ENCODE peak calls at places on chromosome 12, in four cellular contexts. F, G, Z and N are unnamed samples.

GRCh38 chr12:120989687-120990086 is 11.3 kb downstream of the HNF1A start:
- DNase-seq in G (no peak), F (no peak), Z (no peak), N (no peak)

GRCh38 chr12:96233941-96234461 is 39.8 kb downstream of the ELK3 start:
- DNase-seq in Z (peak; percentile 99), G (peak; percentile 96), F (peak; percentile 75), N (no peak)

GRCh38 chr12:93469386-93469785 is 2.1 kb downstream of the MRPL42 start:
- DNase-seq in F (no peak), Z (no peak), G (no peak), N (no peak)

GRCh38 chr12:93785262-93786010 is 108.3 kb downstream of the CRADD start:
- DNase-seq in G (peak; percentile 50), F (no peak), Z (peak; percentile 38), N (no peak)

GRCh38 chr12:46265102-46265501 is 3.7 kb downstream of the SLC38A1 start:
- DNase-seq in G (no peak), F (no peak), Z (no peak), N (no peak)

GRCh38 chr12:64700532-64700931 is 58.7 kb downstream of the GNS start:
- DNase-seq in G (no peak), F (no peak), Z (no peak), N (no peak)

GRCh38 chr12:55699471-55700055 is 8.1 kb downstream of the ITGA7 start:
- DNase-seq in Z (no peak), G (no peak), F (peak; percentile 55), N (no peak)

GRCh38 chr12:56151672-56152131 is 685 bp upstream of the MYL6B start:
- DNase-seq in G (no peak), Z (no peak), F (peak; percentile 88), N (no peak)

GRCh38 chr12:16691624-16692023 is 85.7 kb upstream of the LMO3 start:
- DNase-seq in F (no peak), G (no peak), Z (no peak), N (no peak)

GRCh38 chr12:122086088-122086487 is 7.5 kb downstream of the MLXIP start:
- DNase-seq in Z (no peak), G (no peak), F (no peak), N (no peak)

GRCh38 chr12:1279050-1279449 is 288.0 kb downstream of the ERC1 start:
- DNase-seq in G (no peak), F (no peak), Z (no peak), N (no peak)

GRCh38 chr12:108611884-108612415 is 14.1 kb upstream of the TMEM119 start:
- DNase-seq in G (no peak), F (no peak), Z (no peak), N (no peak)

GRCh38 chr12:77724367-77724957 is 106.2 kb upstream of the NAV3 start:
- DNase-seq in Z (no peak), F (no peak), G (no peak), N (no peak)

DNA sequence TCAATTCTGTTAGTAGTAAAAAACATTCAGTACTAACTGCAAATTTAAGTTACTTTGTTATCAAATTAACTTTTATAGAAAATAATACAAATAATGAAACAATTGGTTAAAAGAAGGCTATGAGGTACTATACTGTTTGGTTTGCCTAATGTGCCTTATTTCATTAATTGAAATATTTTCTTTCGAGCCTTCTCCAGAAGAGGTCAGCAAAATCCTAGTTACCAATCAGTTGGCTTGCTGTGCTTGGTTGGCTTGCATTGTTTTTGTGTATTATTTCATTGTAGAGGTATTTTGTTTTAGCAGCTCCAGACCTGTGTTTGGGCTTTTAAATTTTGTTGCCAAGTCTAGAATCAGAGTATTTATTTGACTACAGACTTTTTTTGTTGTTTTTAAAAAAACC is 68.5 kb downstream of the AEBP2 start:
- DNase-seq in F (no peak), Z (no peak), G (no peak), N (no peak)
- TF ChIP-seq CTCF in F (no peak), Z (peak; percentile 52), G (no peak), N (no peak)

DNA sequence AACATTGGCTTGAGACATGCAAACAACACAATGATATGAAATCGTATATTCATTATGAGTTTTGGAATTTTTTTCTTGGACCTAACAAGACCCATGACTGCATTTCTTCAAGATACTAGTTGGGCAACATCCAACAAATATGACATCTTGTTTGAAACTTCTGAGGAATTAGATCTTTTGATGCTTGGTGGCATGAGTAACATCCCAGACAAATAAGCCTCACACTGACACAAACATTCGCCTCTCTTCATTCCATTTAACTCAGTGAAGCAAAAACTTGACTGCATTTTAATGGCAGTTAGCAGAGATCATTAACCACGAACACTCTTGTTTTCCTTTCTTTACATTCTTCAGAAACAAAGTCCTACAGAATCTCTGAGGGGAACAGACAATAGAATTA is 758.3 kb downstream of the C12orf50 start:
- DNase-seq in G (no peak), Z (no peak), F (no peak), N (no peak)
- H3K27ac ChIP-seq in G (no peak overlapping the region), Z (no peak overlapping the region), F (no peak overlapping the region), N (no peak overlapping the region)

GRCh38 chr12:34289431-34290190 is 267.3 kb downstream of the ALG10 start:
- DNase-seq in F (peak; percentile 58), G (no peak), Z (peak; percentile 5), N (no peak)
- H3K9me3 ChIP-seq in F (peaks cover 58% of the 10 kb centered on the region), G (peaks cover 100% of the 10 kb centered on the region), Z (no peaks in the 10 kb centered on the region), N (peaks cover 100% of the 10 kb centered on the region)

GRCh38 chr12:66035289-66035961 is 95.1 kb downstream of the LLPH start:
- DNase-seq in Z (no peak), F (no peak), G (no peak), N (no peak)
- TF ChIP-seq CTCF in Z (peak; percentile 23), F (no peak), G (no peak), N (peak; percentile 26)